ENCODE peak calls at places on chromosome 22, in eight cellular contexts. P is kidney glomerular epithelial cell, S is M059J, Q is LHCN-M2, F is testis, X is 8988T, J is cardiac muscle cell, E is NCI-H460. I is an unnamed sample.

GRCh38 chr22:41899992-41900651 is 14.8 kb downstream of the SHISA8 start:
- DNase-seq in P (no peak), E (no peak), S (no peak), F (no peak), Q (no peak), X (no peak), J (no peak), I (no peak)

GRCh38 chr22:38315801-38316339 is 1.4 kb downstream of the CSNK1E start:
- DNase-seq in X (no peak), J (no peak), P (no peak), F (no peak), E (no peak), Q (no peak), S (peak; percentile 34), I (no peak)

GRCh38 chr22:23685205-23685784 is 5.5 kb upstream of the RGL4 start:
- DNase-seq in X (no peak), Q (peak; percentile 74), F (peak; percentile 13), J (no peak), S (peak; percentile 10), E (no peak), P (no peak), I (peak; percentile 31)

GRCh38 chr22:31081963-31082605 is 966 bp downstream of the SMTN start:
- DNase-seq in E (no peak), S (peak; percentile 62), F (no peak), Q (no peak), X (peak; percentile 32), J (no peak), P (peak; percentile 47), I (peak; percentile 36)

GRCh38 chr22:21738081-21738480 is 2.5 kb upstream of the YPEL1 start:
- DNase-seq in P (no peak), F (no peak), E (no peak), J (no peak), Q (no peak), X (no peak), S (no peak), I (no peak)

GRCh38 chr22:20027966-20028854 is 7.3 kb downstream of the TANGO2 start:
- DNase-seq in F (no peak), X (no peak), P (no peak), S (no peak), J (no peak), E (no peak), Q (no peak), I (no peak)

GRCh38 chr22:20531404-20532181 is 24.2 kb downstream of the MED15 start:
- DNase-seq in X (peak; percentile 64), Q (peak; percentile 93), S (peak; percentile 93), F (peak; percentile 69), J (peak; percentile 77), P (peak; percentile 91), E (peak; percentile 79), I (peak; percentile 83)

GRCh38 chr22:22916215-22916951 is 28.8 kb downstream of the IGLL5 start:
- DNase-seq in S (no peak), F (no peak), Q (no peak), P (no peak), E (no peak), X (no peak), J (no peak), I (no peak)

GRCh38 chr22:41305646-41306045 is 4.3 kb downstream of the ZC3H7B start:
- DNase-seq in S (peak; percentile 88), X (peak; percentile 47), E (no peak), F (no peak), Q (peak; percentile 76), J (no peak), P (peak; percentile 96), I (no peak)

GRCh38 chr22:42769574-42770447 is 49.1 kb upstream of the A4GALT start:
- DNase-seq in Q (peak; percentile 94), J (no peak), S (peak; percentile 82), F (peak; percentile 80), E (no peak), X (no peak), P (peak; percentile 59), I (peak; percentile 78)

GRCh38 chr22:29517215-29517908 is 36.2 kb downstream of the THOC5 start:
- DNase-seq in S (peak; percentile 1), Q (no peak), X (no peak), E (no peak), F (peak; percentile 44), J (no peak), P (no peak), I (no peak)

GRCh38 chr22:25002241-25002985 is 49.9 kb downstream of the KIAA1671 start:
- DNase-seq in X (no peak), P (no peak), F (no peak), Q (no peak), E (no peak), S (peak; percentile 69), J (no peak), I (no peak)

I was measured in SW480.